ENCODE peak calls at places on chromosomes 11 and 22, in six cellular contexts. Z is WTC11, M is GM12878, B is K562, X is HepG2, A is H1. S is an unnamed sample.
A peak's percentile ranks its signal among the peaks of the same experiment; 100 is the strongest.

GRCh38 chr11:34620820-34621792 is at the start of gene EHF:
- DNase-seq in A (no peak), X (no peak), B (no peak), M (no peak), Z (no peak), S (no peak)

GRCh38 chr11:86637976-86638375 is 34.4 kb downstream of the ME3 start:
- DNase-seq in X (no peak), Z (no peak), M (no peak), B (no peak), A (no peak), S (no peak)

GRCh38 chr11:67438121-67438902 is 830 bp upstream of the PTPRCAP start:
- DNase-seq in B (peak; percentile 38), A (no peak), X (no peak), M (no peak), Z (no peak), S (no peak)

GRCh38 chr22:37174964-37175363 is 13.1 kb downstream of the C1QTNF6 start:
- DNase-seq in A (no peak), X (no peak), Z (peak; percentile 1), M (no peak), B (no peak), S (no peak)

GRCh38 chr11:107780775-107781174 is 68.9 kb upstream of the SLN start:
- DNase-seq in X (no peak), A (no peak), Z (no peak), M (no peak), B (no peak), S (no peak)

GRCh38 chr22:39622881-39623367 is 52.4 kb downstream of the CACNA1I start:
- DNase-seq in Z (peak; percentile 87), X (peak; percentile 16), B (peak; percentile 61), A (peak; percentile 93), M (no peak), S (peak; percentile 89)

GRCh38 chr11:134638796-134639540 is 226.9 kb upstream of the B3GAT1 start:
- DNase-seq in X (no peak), B (no peak), Z (no peak), M (no peak), A (no peak), S (no peak)

GRCh38 chr11:110883266-110883665 is 171.0 kb upstream of the ARHGAP20 start:
- DNase-seq in M (no peak), X (no peak), Z (no peak), A (no peak), B (no peak), S (no peak)

GRCh38 chr11:45073575-45074225 is 72.7 kb upstream of the PRDM11 start:
- DNase-seq in B (no peak), A (no peak), X (no peak), Z (no peak), M (no peak), S (no peak)

GRCh38 chr11:110776091-110776490 is 63.9 kb upstream of the ARHGAP20 start:
- DNase-seq in A (no peak), Z (no peak), M (no peak), X (no peak), B (no peak), S (no peak)

GRCh38 chr22:39448205-39449054 is 8.4 kb upstream of the MGAT3 start:
- DNase-seq in M (no peak), A (no peak), Z (no peak), X (no peak), B (no peak), S (no peak)

GRCh38 chr11:98230678-98231077 is 790.1 kb upstream of the CNTN5 start:
- DNase-seq in M (no peak), X (no peak), Z (no peak), B (no peak), A (no peak), S (no peak)

GRCh38 chr22:50053861-50054260 is 4.2 kb downstream of the TTLL8 start:
- DNase-seq in B (no peak), Z (no peak), X (no peak), A (no peak), M (no peak), S (no peak)

GRCh38 chr11:108666373-108666772 is 1.5 kb downstream of the DDX10 start:
- DNase-seq in X (peak; percentile 30), A (no peak), Z (no peak), B (no peak), M (no peak), S (peak; percentile 48)

GRCh38 chr11:64643258-64643881 is 52.4 kb downstream of the SLC22A12 start:
- DNase-seq in B (peak; percentile 75), A (peak; percentile 73), X (no peak), M (no peak), Z (peak; percentile 65), S (peak; percentile 87)

GRCh38 chr22:35160268-35160667 is 94.3 kb downstream of the ISX start:
- DNase-seq in B (no peak), M (no peak), A (no peak), X (no peak), Z (no peak), S (no peak)

GRCh38 chr11:58788355-58789023 is 56.0 kb downstream of the GLYATL2 start:
- DNase-seq in A (peak; percentile 46), M (peak; percentile 7), X (peak; percentile 67), Z (peak; percentile 25), B (peak; percentile 54), S (peak; percentile 81)

GRCh38 chr11:16012125-16012751 is 344.1 kb downstream of the SOX6 start:
- DNase-seq in A (no peak), X (no peak), Z (no peak), M (no peak), B (no peak), S (no peak)

GRCh38 chr11:75576445-75577049 is 14.5 kb downstream of the SERPINH1 start:
- DNase-seq in Z (peak; percentile 50), A (no peak), X (no peak), B (no peak), M (peak; percentile 45), S (peak; percentile 75)

GRCh38 chr11:129372609-129373488 is 2.8 kb upstream of the BARX2 start:
- DNase-seq in A (peak; percentile 78), Z (peak; percentile 57), B (no peak), X (no peak), M (no peak), S (peak; percentile 66)

GRCh38 chr11:75470681-75471080 is 37.7 kb upstream of the KLHL35 start:
- DNase-seq in A (no peak), X (no peak), B (no peak), Z (no peak), M (no peak), S (no peak)

DNA sequence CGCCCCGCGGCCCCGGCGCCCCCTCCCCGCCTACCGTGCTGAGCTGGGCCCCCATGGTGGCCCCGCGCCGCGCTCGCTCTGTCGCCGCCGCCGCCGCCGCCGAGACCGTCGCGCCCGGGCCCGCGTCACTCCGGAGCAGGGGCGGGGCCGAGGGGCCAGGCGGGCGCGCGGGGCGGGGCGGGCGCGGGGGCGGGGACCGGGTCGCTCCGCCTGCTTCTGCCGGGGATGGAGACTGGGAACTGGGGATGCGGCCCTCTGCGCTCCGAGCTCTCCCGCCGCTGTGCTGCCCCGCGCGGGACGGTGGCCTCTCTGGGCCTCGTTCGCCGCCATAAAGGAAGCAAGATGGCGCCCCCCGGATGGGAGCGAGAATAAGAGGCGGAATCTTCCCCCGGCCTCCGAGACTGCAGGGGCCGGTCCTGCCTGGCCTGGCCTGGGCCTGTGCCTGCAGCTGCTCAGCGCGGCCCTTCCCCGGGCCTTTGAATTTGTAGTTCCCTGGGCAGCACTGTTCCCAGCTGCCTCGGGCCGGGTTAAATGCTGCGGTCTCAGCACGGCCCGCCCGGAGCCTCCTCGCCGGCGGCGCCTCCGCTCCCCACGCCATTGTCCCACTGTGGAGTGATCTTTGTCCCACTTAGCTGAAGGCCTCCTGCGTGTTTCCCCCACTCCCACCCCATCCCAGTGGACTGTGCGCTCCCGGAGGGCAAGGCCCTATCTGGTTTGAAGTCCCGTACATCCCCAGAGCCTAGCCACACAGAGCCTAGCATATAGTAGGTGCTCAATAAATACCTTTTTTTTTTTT is at the start of gene CYB5R3:
- DNase-seq in Z (peak; percentile 87), B (peak; percentile 92), X (peak; percentile 51), A (peak; percentile 90), M (no peak), S (peak; percentile 93)
- TF ChIP-seq CREB1 in Z (no peak), B (peak; percentile 45), X (peak; percentile 27), A (peak; percentile 91), M (peak; percentile 87), S (peak; percentile 72)

GRCh38 chr11:100151944-100152343 is 535.1 kb upstream of the ARHGAP42 start:
- DNase-seq in M (no peak), X (no peak), B (no peak), A (no peak), Z (no peak), S (no peak)
- TF ChIP-seq CREB1 in M (no peak), X (no peak), B (no peak), A (no peak), Z (no peak), S (no peak)

GRCh38 chr11:17300372-17300771 is 23.8 kb downstream of the NUCB2 start:
- DNase-seq in B (no peak), X (no peak), Z (no peak), M (no peak), A (no peak), S (no peak)

GRCh38 chr11:17293308-17293707 is 16.8 kb downstream of the NUCB2 start:
- DNase-seq in B (no peak), Z (no peak), M (no peak), X (no peak), A (no peak), S (no peak)

GRCh38 chr11:17296852-17297559 is 20.5 kb downstream of the NUCB2 start:
- DNase-seq in B (no peak), A (no peak), M (no peak), X (no peak), Z (no peak), S (no peak)

GRCh38 chr11:17294033-17294432 is 17.5 kb downstream of the NUCB2 start:
- DNase-seq in Z (no peak), M (no peak), B (no peak), A (no peak), X (no peak), S (no peak)

GRCh38 chr11:17298302-17298701 is 21.8 kb downstream of the NUCB2 start:
- DNase-seq in M (no peak), X (no peak), A (no peak), B (no peak), Z (no peak), S (no peak)
- TF ChIP-seq CREB1 in M (peak; percentile 54), X (no peak), A (no peak), B (no peak), Z (no peak), S (no peak)

GRCh38 chr11:66072518-66072917 is 2.4 kb downstream of the PACS1 start:
- DNase-seq in Z (no peak), X (no peak), M (no peak), A (no peak), B (no peak), S (no peak)

GRCh38 chr11:66073669-66074068 is 3.6 kb downstream of the PACS1 start:
- DNase-seq in B (no peak), A (no peak), Z (no peak), M (no peak), X (no peak), S (no peak)

GRCh38 chr11:66075273-66075672 is 5.2 kb downstream of the PACS1 start:
- DNase-seq in A (no peak), B (no peak), M (no peak), X (no peak), Z (no peak), S (no peak)

GRCh38 chr11:66080055-66080817 is 10.2 kb downstream of the PACS1 start:
- DNase-seq in M (no peak), A (no peak), B (peak; percentile 57), X (peak; percentile 34), Z (no peak), S (no peak)

DNA sequence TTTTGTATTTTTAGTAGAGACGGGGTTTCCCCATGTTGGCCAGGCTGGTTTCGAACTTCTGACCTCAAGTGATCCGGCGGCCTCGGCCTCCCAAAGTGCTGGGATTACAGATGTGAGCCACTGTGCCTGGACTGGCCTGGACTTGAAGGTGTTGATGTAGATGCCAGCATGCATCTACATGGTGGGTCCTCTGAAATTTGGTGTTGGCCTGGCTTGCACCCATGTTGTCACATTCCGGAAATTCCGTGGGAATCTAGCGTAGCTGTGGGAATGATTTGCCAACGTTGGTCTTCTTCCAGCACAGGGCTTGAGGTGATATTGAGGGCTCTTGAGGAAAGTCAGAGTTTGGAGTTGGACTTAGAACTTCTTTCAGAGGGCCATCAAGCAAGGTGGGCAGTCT is 6.5 kb downstream of the PACS1 start:
- DNase-seq in M (no peak), B (no peak), X (no peak), Z (no peak), A (no peak), S (no peak)
- TF ChIP-seq CREB1 in M (no peak), B (no peak), X (no peak), Z (no peak), A (no peak), S (no peak)

S was measured in GM23338.